ENCODE peak calls at places on chromosomes 7 and 10, in ten cellular contexts. F is colonic mucosa; Q is NCI-H1105; B is HEK293T; X is stimulated activated CD4-positive, alpha-beta T cell treated with anti-CD3 and anti-CD28 coated beads, Interleukin-1b, Interleukin-23, amount 100 ng/mL, for 24 hours; P is pancreas; I is right cardiac atrium; E is prostate gland; Y is omental fat pad; N is H54. J is an unnamed sample.

GRCh38 chr7:120412139-120412538 is 139.2 kb downstream of the KCND2 start:
- DNase-seq in F (no peak), Q (no peak), B (no peak), X (no peak), P (no peak), I (no peak), E (no peak), Y (no peak), N (no peak), J (no peak)

GRCh38 chr7:778271-778967 is 51.3 kb upstream of the PRKAR1B start:
- DNase-seq in F (no peak), Q (peak; percentile 35), B (no peak), X (no peak), P (no peak), I (peak; percentile 40), E (no peak), Y (no peak), N (no peak), J (no peak)

GRCh38 chr10:67609996-67610793 is 85.8 kb downstream of the CTNNA3 start:
- DNase-seq in F (no peak), Q (no peak), B (no peak), X (no peak), P (no peak), I (no peak), E (no peak), Y (no peak), N (no peak), J (no peak)

GRCh38 chr7:155326385-155326784 is 28.7 kb downstream of the INSIG1 start:
- DNase-seq in F (no peak), Q (no peak), B (no peak), X (no peak), P (no peak), I (no peak), E (no peak), Y (no peak), N (no peak), J (no peak)

GRCh38 chr7:25846722-25847121 is 305.3 kb upstream of the NFE2L3 start:
- DNase-seq in F (peak; percentile 48), Q (peak; percentile 76), B (no peak), X (no peak), P (no peak), I (peak; percentile 95), E (peak; percentile 58), Y (no peak), N (no peak), J (no peak)

GRCh38 chr10:62779487-62780248 is 24.9 kb upstream of the ADO start:
- DNase-seq in F (peak; percentile 27), Q (no peak), B (no peak), X (peak; percentile 83), P (no peak), I (peak; percentile 38), E (no peak), Y (no peak), N (no peak), J (no peak)

GRCh38 chr7:111803015-111803758 is 240.9 kb upstream of the IMMP2L start:
- DNase-seq in F (no peak), Q (no peak), B (no peak), X (no peak), P (no peak), I (no peak), E (peak; percentile 13), Y (no peak), N (no peak), J (peak; percentile 6)

GRCh38 chr7:418636-419280 is 100.9 kb downstream of the PDGFA start:
- DNase-seq in F (no peak), Q (no peak), B (no peak), X (no peak), P (peak; percentile 38), I (peak; percentile 82), E (no peak), Y (no peak), N (no peak), J (no peak)

GRCh38 chr7:1018334-1018695 is 26.0 kb upstream of the GPR146 start:
- DNase-seq in F (no peak), Q (no peak), B (no peak), X (no peak), P (no peak), I (peak; percentile 49), E (no peak), Y (no peak), N (no peak), J (no peak)

GRCh38 chr10:72525277-72525676 is 100.6 kb downstream of the MICU1 start:
- DNase-seq in F (no peak), Q (no peak), B (peak; percentile 24), X (no peak), P (no peak), I (no peak), E (no peak), Y (no peak), N (no peak), J (no peak)

GRCh38 chr7:88307841-88308240 is 1.1 kb upstream of the STEAP4 start:
- DNase-seq in F (no peak), Q (no peak), B (no peak), X (no peak), P (no peak), I (no peak), E (no peak), Y (no peak), N (no peak), J (no peak)

GRCh38 chr10:89861584-89862287 is 160.3 kb downstream of the KIF20B start:
- DNase-seq in F (no peak), Q (no peak), B (no peak), X (no peak), P (no peak), I (no peak), E (no peak), Y (no peak), N (no peak), J (no peak)

GRCh38 chr7:30634193-30634626 is 39.5 kb downstream of the GARS1 start:
- DNase-seq in F (no peak), Q (no peak), B (no peak), X (no peak), P (no peak), I (no peak), E (no peak), Y (no peak), N (no peak), J (no peak)

GRCh38 chr7:70779321-70779720 is 352.6 kb upstream of the GALNT17 start:
- DNase-seq in F (no peak), Q (no peak), B (no peak), X (no peak), P (no peak), I (no peak), E (no peak), Y (no peak), N (no peak), J (no peak)

GRCh38 chr10:132198381-132199181 is 11.8 kb downstream of the DPYSL4 start:
- DNase-seq in F (no peak), Q (no peak), B (no peak), X (no peak), P (no peak), I (peak; percentile 63), E (no peak), Y (no peak), N (no peak), J (no peak)

GRCh38 chr10:128009768-128010167 is 102.9 kb downstream of the PTPRE start:
- DNase-seq in F (no peak), Q (no peak), B (no peak), X (no peak), P (no peak), I (no peak), E (no peak), Y (no peak), N (no peak), J (no peak)

GRCh38 chr7:92751902-92752901 is 84.2 kb downstream of the CDK6 start:
- DNase-seq in F (no peak), Q (no peak), B (no peak), X (no peak), P (no peak), I (no peak), E (no peak), Y (no peak), N (no peak), J (peak; percentile 60)

GRCh38 chr7:157437519-157438061 is 100.8 kb downstream of the DNAJB6 start:
- DNase-seq in F (no peak), Q (no peak), B (no peak), X (no peak), P (peak; percentile 11), I (no peak), E (no peak), Y (no peak), N (no peak), J (no peak)

GRCh38 chr10:90204131-90204955 is 503.0 kb downstream of the KIF20B start:
- DNase-seq in F (no peak), Q (no peak), B (no peak), X (no peak), P (no peak), I (no peak), E (no peak), Y (no peak), N (no peak), J (no peak)

GRCh38 chr7:100563809-100564400 is 9.8 kb downstream of the SAP25 start:
- DNase-seq in F (peak; percentile 90), Q (no peak), B (peak; percentile 79), X (peak; percentile 78), P (peak; percentile 96), I (peak; percentile 93), E (peak; percentile 76), Y (peak; percentile 97), N (peak; percentile 87), J (no peak)

GRCh38 chr7:44678096-44678467 is 70.6 kb upstream of the ZMIZ2 start:
- DNase-seq in F (no peak), Q (no peak), B (no peak), X (no peak), P (no peak), I (no peak), E (no peak), Y (no peak), N (peak; percentile 71), J (no peak)

GRCh38 chr7:1985071-1985470 is 247.7 kb downstream of the MAD1L1 start:
- DNase-seq in F (no peak), Q (no peak), B (no peak), X (no peak), P (peak; percentile 14), I (peak; percentile 23), E (no peak), Y (no peak), N (no peak), J (no peak)

GRCh38 chr7:150382123-150382843 is 3.2 kb downstream of the ZNF775 start:
- DNase-seq in F (peak; percentile 72), Q (no peak), B (no peak), X (no peak), P (no peak), I (no peak), E (peak; percentile 60), Y (no peak), N (no peak), J (no peak)

GRCh38 chr7:151167197-151167911 is at the start of gene GBX1:
- DNase-seq in F (no peak), Q (peak; percentile 28), B (peak; percentile 81), X (no peak), P (peak; percentile 75), I (peak; percentile 72), E (no peak), Y (no peak), N (no peak), J (no peak)

GRCh38 chr10:63504145-63504881 is 16.9 kb upstream of the REEP3 start:
- DNase-seq in F (no peak), Q (no peak), B (no peak), X (no peak), P (no peak), I (no peak), E (no peak), Y (no peak), N (no peak), J (no peak)

GRCh38 chr7:19754521-19755116 is 18.8 kb downstream of the TMEM196 start:
- DNase-seq in F (no peak), Q (peak; percentile 42), B (peak; percentile 8), X (no peak), P (no peak), I (no peak), E (no peak), Y (no peak), N (no peak), J (peak; percentile 7)

GRCh38 chr7:36198854-36199266 is 45.8 kb downstream of the EEPD1 start:
- DNase-seq in F (no peak), Q (no peak), B (no peak), X (no peak), P (no peak), I (no peak), E (no peak), Y (no peak), N (peak; percentile 45), J (no peak)

GRCh38 chr7:22597845-22598244 is 97.9 kb upstream of the STEAP1B start:
- DNase-seq in F (no peak), Q (no peak), B (no peak), X (no peak), P (no peak), I (no peak), E (no peak), Y (no peak), N (peak; percentile 42), J (no peak)

J was measured in SW 1271.